ENCODE peak calls at places on chromosomes 11 and 22, in six cellular contexts. One of them, this sample, is unnamed.

GRCh38 chr22:23204541-23205157 is 24.3 kb downstream of the BCR start:
- DNase-seq in uterus: peak; percentile 59
- DNase-seq in hepatocyte: no peak
- DNase-seq in right atrium auricular region: peak; percentile 69
- DNase-seq in endodermal cell: no peak
- DNase-seq in AG04449: no peak
- DNase-seq in this sample: no peak

GRCh38 chr11:7632211-7632610 is 41.1 kb downstream of the CYB5R2 start:
- DNase-seq in AG04449: no peak
- DNase-seq in uterus: no peak
- DNase-seq in right atrium auricular region: no peak
- DNase-seq in endodermal cell: no peak
- DNase-seq in hepatocyte: no peak
- DNase-seq in this sample: no peak

GRCh38 chr11:31110825-31111224 is 258.7 kb downstream of the DCDC1 start:
- DNase-seq in right atrium auricular region: no peak
- DNase-seq in uterus: no peak
- DNase-seq in hepatocyte: no peak
- DNase-seq in AG04449: no peak
- DNase-seq in endodermal cell: no peak
- DNase-seq in this sample: no peak

GRCh38 chr11:78347956-78348355 is 69.7 kb downstream of the GAB2 start:
- DNase-seq in hepatocyte: no peak
- DNase-seq in endodermal cell: no peak
- DNase-seq in uterus: no peak
- DNase-seq in AG04449: no peak
- DNase-seq in right atrium auricular region: no peak
- DNase-seq in this sample: no peak

GRCh38 chr11:123550620-123550917 is 103.9 kb downstream of the SCN3B start:
- DNase-seq in hepatocyte: no peak
- DNase-seq in AG04449: no peak
- DNase-seq in uterus: no peak
- DNase-seq in right atrium auricular region: no peak
- DNase-seq in endodermal cell: no peak
- DNase-seq in this sample: no peak

GRCh38 chr11:9313648-9314290 is 624 bp downstream of the TMEM41B start:
- DNase-seq in right atrium auricular region: no peak
- DNase-seq in uterus: peak; percentile 25
- DNase-seq in endodermal cell: no peak
- DNase-seq in hepatocyte: peak; percentile 45
- DNase-seq in AG04449: no peak
- DNase-seq in this sample: no peak

GRCh38 chr22:22949953-22950352 is 62.3 kb downstream of the IGLL5 start:
- DNase-seq in endodermal cell: no peak
- DNase-seq in uterus: no peak
- DNase-seq in AG04449: no peak
- DNase-seq in right atrium auricular region: no peak
- DNase-seq in hepatocyte: peak; percentile 1
- DNase-seq in this sample: no peak

GRCh38 chr11:85815186-85815911 is 4.4 kb upstream of the SYTL2 start:
- DNase-seq in uterus: no peak
- DNase-seq in right atrium auricular region: no peak
- DNase-seq in hepatocyte: no peak
- DNase-seq in AG04449: peak; percentile 88
- DNase-seq in endodermal cell: no peak
- DNase-seq in this sample: no peak

GRCh38 chr11:356610-357009 is 12.7 kb upstream of the B4GALNT4 start:
- DNase-seq in AG04449: no peak
- DNase-seq in hepatocyte: no peak
- DNase-seq in uterus: no peak
- DNase-seq in right atrium auricular region: no peak
- DNase-seq in endodermal cell: no peak
- DNase-seq in this sample: no peak

GRCh38 chr22:41479671-41480396 is 10.9 kb downstream of the ACO2 start:
- DNase-seq in hepatocyte: peak; percentile 33
- DNase-seq in uterus: no peak
- DNase-seq in AG04449: no peak
- DNase-seq in right atrium auricular region: no peak
- DNase-seq in endodermal cell: peak; percentile 70
- DNase-seq in this sample: no peak

GRCh38 chr11:59212744-59213573 is at the start of gene MPEG1:
- DNase-seq in endodermal cell: no peak
- DNase-seq in right atrium auricular region: no peak
- DNase-seq in AG04449: no peak
- DNase-seq in uterus: no peak
- DNase-seq in hepatocyte: no peak
- DNase-seq in this sample: no peak
- H3K4me3 ChIP-seq in endodermal cell: no peak within 1 kb of the TSS
- H3K4me3 ChIP-seq in right atrium auricular region: no peak within 1 kb of the TSS
- H3K4me3 ChIP-seq in AG04449: no peak within 1 kb of the TSS
- H3K4me3 ChIP-seq in uterus: no peak within 1 kb of the TSS
- H3K4me3 ChIP-seq in hepatocyte: no peak within 1 kb of the TSS
- H3K4me3 ChIP-seq in this sample: peak within 1 kb of the TSS; percentile 51

DNA sequence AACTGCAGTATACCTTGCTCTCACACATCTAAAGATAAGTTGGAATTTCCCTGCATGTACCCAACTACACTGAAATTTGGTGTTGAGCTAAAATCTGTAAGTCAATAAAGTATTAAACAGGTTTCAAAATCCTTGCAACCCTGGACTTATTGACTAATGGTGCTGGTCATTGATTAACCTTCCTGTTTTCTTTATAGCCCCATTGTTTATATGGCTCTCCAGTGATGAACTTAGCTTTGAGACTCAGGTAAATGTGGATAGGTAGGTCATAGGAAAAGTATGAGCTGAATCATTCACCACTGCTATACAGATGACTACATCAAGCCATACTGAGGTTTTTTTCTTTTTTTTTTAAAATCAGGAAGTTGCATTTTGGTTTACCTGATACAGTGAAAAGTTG is 132.7 kb downstream of the FAT3 start:
- DNase-seq in endodermal cell: no peak
- DNase-seq in uterus: no peak
- DNase-seq in right atrium auricular region: no peak
- DNase-seq in hepatocyte: peak; percentile 53
- DNase-seq in AG04449: no peak
- DNase-seq in this sample: no peak
- TF ChIP-seq CTCF in endodermal cell: no peak
- TF ChIP-seq CTCF in uterus: no peak
- TF ChIP-seq CTCF in right atrium auricular region: no peak
- TF ChIP-seq CTCF in hepatocyte: no peak
- TF ChIP-seq CTCF in AG04449: no peak
- TF ChIP-seq CTCF in this sample: no peak

DNA sequence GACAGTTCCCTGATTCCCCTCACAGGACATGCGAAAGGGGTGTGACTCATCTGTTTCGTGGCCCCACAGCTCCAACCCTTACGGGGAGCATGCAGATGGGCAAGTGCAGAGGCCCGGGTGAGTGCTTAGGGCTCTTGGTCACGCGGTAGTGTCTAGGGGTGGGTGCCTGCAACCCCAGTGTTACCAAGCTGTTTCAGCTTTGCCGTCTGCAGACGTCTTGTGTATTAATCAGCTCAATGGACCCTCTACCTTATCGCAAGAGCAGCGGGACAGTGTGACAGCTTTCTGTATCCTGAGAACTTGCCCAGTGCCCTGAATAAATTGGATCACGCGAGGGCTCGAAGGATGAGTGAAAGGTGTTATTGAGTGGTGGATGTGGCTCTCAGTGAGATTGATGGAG is 816.4 kb upstream of the ANO3 start:
- DNase-seq in right atrium auricular region: no peak
- DNase-seq in endodermal cell: no peak
- DNase-seq in hepatocyte: no peak
- DNase-seq in AG04449: no peak
- DNase-seq in uterus: no peak
- DNase-seq in this sample: no peak
- H3K4me3 ChIP-seq in right atrium auricular region: no peak overlapping the region
- H3K4me3 ChIP-seq in endodermal cell: no peak overlapping the region
- H3K4me3 ChIP-seq in hepatocyte: no peak overlapping the region
- H3K4me3 ChIP-seq in AG04449: no peak overlapping the region
- H3K4me3 ChIP-seq in uterus: no peak overlapping the region
- H3K4me3 ChIP-seq in this sample: no peak overlapping the region

GRCh38 chr22:37909756-37910155 is 3.7 kb downstream of the MICALL1 start:
- DNase-seq in AG04449: no peak
- DNase-seq in endodermal cell: no peak
- DNase-seq in uterus: no peak
- DNase-seq in right atrium auricular region: no peak
- DNase-seq in hepatocyte: no peak
- DNase-seq in this sample: no peak

GRCh38 chr22:37904572-37905533 is 1.2 kb upstream of the MICALL1 start:
- DNase-seq in AG04449: peak; percentile 90
- DNase-seq in endodermal cell: peak; percentile 74
- DNase-seq in uterus: peak; percentile 93
- DNase-seq in hepatocyte: peak; percentile 84
- DNase-seq in right atrium auricular region: peak; percentile 73
- DNase-seq in this sample: no peak

GRCh38 chr22:37906364-37907008 is 389 bp downstream of the MICALL1 start:
- DNase-seq in endodermal cell: no peak
- DNase-seq in AG04449: no peak
- DNase-seq in hepatocyte: no peak
- DNase-seq in uterus: peak; percentile 39
- DNase-seq in right atrium auricular region: no peak
- DNase-seq in this sample: no peak

GRCh38 chr22:37905534-37906363 is at the start of gene MICALL1:
- DNase-seq in uterus: peak; percentile 73
- DNase-seq in endodermal cell: peak; percentile 85
- DNase-seq in hepatocyte: peak; percentile 93
- DNase-seq in AG04449: no peak
- DNase-seq in right atrium auricular region: peak; percentile 59
- DNase-seq in this sample: no peak

DNA sequence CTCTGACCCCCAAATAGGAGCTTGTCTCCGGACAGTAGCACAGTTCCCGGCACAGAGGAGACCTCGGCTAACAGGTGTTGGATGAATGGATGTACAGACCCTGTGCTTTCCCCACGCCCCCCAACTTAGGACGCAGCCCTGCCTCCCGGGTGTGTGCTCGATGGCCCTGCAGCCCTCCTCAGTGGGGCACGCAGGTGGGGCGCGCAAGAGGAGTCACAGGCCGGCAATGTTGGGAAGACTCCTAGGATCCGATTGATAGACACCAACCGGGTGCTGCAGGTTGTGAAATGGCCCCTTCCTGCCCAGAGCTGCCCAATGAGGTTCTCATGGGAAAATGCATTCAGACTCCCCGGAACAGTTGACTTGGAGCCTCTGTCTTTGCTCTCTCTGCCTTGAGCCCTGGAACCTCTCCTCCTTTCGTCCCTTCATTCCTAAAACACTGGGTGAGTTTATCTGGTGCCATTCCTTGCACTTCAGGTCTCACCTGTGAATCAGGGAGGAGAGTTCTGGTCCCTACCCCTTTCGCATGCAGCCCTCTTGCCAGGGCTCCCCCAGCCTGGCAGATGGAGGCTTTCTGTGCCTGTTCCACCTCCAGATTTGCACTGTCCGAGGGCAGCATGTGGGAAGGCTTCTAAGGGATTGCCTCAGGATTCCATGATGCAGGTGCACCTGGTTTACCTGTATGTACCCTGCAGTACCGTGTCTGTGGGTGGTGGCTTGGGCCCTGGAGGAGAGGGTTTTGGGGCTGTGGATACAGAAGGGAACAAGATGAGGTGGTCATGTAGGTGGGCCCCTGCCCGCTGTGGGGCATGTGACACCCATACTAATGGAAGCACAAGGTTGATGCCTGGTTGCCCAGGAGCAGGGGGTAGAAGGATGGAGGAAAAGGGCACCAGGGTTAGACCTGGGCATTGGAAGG is 1.2 kb downstream of the MICALL1 start:
- DNase-seq in hepatocyte: no peak
- DNase-seq in AG04449: no peak
- DNase-seq in endodermal cell: no peak
- DNase-seq in right atrium auricular region: no peak
- DNase-seq in uterus: no peak
- DNase-seq in this sample: no peak
- TF ChIP-seq CTCF in hepatocyte: no peak
- TF ChIP-seq CTCF in AG04449: no peak
- TF ChIP-seq CTCF in endodermal cell: no peak
- TF ChIP-seq CTCF in right atrium auricular region: no peak
- TF ChIP-seq CTCF in uterus: no peak
- TF ChIP-seq CTCF in this sample: no peak

GRCh38 chr11:66568124-66568916 is at the start of gene CTSF:
- DNase-seq in uterus: peak; percentile 83
- DNase-seq in endodermal cell: peak; percentile 70
- DNase-seq in AG04449: no peak
- DNase-seq in hepatocyte: no peak
- DNase-seq in right atrium auricular region: peak; percentile 83
- DNase-seq in this sample: peak; percentile 84
- H3K4me3 ChIP-seq in uterus: peak within 1 kb of the TSS; percentile 22
- H3K4me3 ChIP-seq in endodermal cell: no peak within 1 kb of the TSS
- H3K4me3 ChIP-seq in AG04449: peak within 1 kb of the TSS; percentile 57
- H3K4me3 ChIP-seq in hepatocyte: no peak within 1 kb of the TSS
- H3K4me3 ChIP-seq in right atrium auricular region: peak within 1 kb of the TSS; percentile 46
- H3K4me3 ChIP-seq in this sample: peak within 1 kb of the TSS; percentile 91

DNA sequence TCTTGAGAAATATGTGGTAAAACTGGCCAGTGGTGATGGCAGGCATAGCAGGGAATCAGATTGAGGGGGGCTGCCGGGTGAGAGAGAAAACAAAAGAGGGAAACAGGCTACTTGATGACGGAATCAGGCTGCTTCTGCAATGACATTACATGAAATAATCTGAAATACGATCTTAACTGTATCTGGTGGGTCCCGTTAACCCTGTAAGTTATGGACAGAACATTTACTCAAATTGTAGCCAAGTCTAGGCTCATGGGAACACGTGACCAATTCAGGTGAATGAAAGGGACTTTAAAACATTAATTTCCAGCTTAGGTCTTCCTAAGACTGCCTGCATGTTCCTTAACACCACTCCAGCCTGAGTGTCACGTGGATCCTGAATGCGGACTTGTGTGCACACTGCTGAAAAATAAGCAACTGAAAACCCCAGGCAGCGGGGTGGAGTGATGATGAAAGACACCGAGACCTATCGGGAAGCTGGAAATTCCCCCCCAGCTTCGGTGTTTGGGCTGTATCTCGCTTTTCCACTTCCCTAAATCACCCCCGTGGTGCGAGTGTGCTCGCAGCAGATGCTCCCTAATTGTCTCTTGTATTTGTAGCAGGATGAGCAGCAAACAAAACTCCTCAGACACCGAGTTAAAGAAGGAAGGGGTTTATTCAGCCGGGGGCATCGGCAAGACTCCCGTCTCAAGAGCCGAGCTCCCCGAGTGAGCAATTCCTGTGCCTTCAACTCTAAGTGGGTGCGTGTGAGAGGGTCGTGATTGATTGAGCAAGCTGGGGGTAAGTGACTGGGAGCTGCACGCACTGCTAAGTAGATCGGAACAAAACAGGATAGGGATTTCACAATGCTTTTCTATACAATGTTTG is 145.0 kb upstream of the GRK3 start:
- DNase-seq in endodermal cell: peak; percentile 44
- DNase-seq in uterus: no peak
- DNase-seq in right atrium auricular region: peak; percentile 74
- DNase-seq in hepatocyte: peak; percentile 49
- DNase-seq in AG04449: no peak
- DNase-seq in this sample: no peak
- TF ChIP-seq CTCF in endodermal cell: no peak
- TF ChIP-seq CTCF in uterus: no peak
- TF ChIP-seq CTCF in right atrium auricular region: no peak
- TF ChIP-seq CTCF in hepatocyte: no peak
- TF ChIP-seq CTCF in AG04449: no peak
- TF ChIP-seq CTCF in this sample: no peak

This sample was measured in coronary artery.